ENCODE peak calls at places on chromosomes 5 and 9, in six cellular contexts. B is WERI-Rb-1; R is CD8-positive, alpha-beta T cell; Q is effector memory CD4-positive, alpha-beta T cell; S is astrocyte; W is cardiac muscle cell. G is an unnamed sample.

GRCh38 chr9:112601646-112602045 is 115.0 kb downstream of the KIAA1958 start:
- DNase-seq in R (no peak), Q (no peak), S (peak), W (peak), B (no peak), G (no peak)

GRCh38 chr5:113293613-113294340 is 141.0 kb downstream of the TSSK1B start:
- DNase-seq in B (no peak), S (no peak), Q (no peak), W (peak), R (no peak), G (peak)

GRCh38 chr5:151483176-151483575 is 35.8 kb downstream of the SLC36A1 start:
- DNase-seq in B (no peak), R (no peak), W (peak), Q (no peak), S (no peak), G (no peak)

GRCh38 chr5:32312194-32312681 is 501 bp downstream of the MTMR12 start:
- DNase-seq in W (peak), Q (peak), S (peak), R (peak), B (peak), G (peak)

GRCh38 chr5:95048633-95049032 is 236.3 kb downstream of the MCTP1 start:
- DNase-seq in B (no peak), S (no peak), R (no peak), W (no peak), Q (no peak), G (no peak)

GRCh38 chr5:83527191-83527590 is 55.6 kb downstream of the VCAN start:
- DNase-seq in Q (no peak), W (no peak), B (no peak), S (no peak), R (no peak), G (no peak)

GRCh38 chr5:180641566-180641900 is 7.9 kb downstream of the FLT4 start:
- DNase-seq in B (no peak), W (no peak), R (no peak), Q (no peak), S (no peak), G (no peak)

GRCh38 chr9:124665391-124666058 is 105.6 kb downstream of the NR6A1 start:
- DNase-seq in S (peak), B (no peak), W (no peak), R (no peak), Q (no peak), G (no peak)

GRCh38 chr5:66197764-66198405 is 53.8 kb downstream of the SREK1 start:
- DNase-seq in Q (no peak), S (peak), B (no peak), W (no peak), R (no peak), G (peak)

GRCh38 chr5:178319541-178320041 is 87.0 kb upstream of the PHYKPL start:
- DNase-seq in B (no peak), R (no peak), Q (no peak), S (no peak), W (no peak), G (no peak)

GRCh38 chr5:173035904-173036707 is 20.0 kb upstream of the CREBRF start:
- DNase-seq in B (no peak), Q (no peak), R (no peak), S (no peak), W (no peak), G (no peak)

GRCh38 chr5:138900281-138900965 is 25.3 kb upstream of the LRRTM2 start:
- DNase-seq in W (peak), R (no peak), Q (no peak), S (peak), B (no peak), G (peak)

GRCh38 chr5:33657181-33657580 is 216.4 kb downstream of the TARS1 start:
- DNase-seq in R (no peak), S (no peak), B (no peak), Q (no peak), W (no peak), G (no peak)

GRCh38 chr5:27818888-27819287 is 780.5 kb upstream of the CDH9 start:
- DNase-seq in S (no peak), B (no peak), Q (no peak), W (peak), R (no peak), G (no peak)

GRCh38 chr5:36125868-36126267 is 25.8 kb downstream of the LMBRD2 start:
- DNase-seq in W (no peak), B (no peak), Q (no peak), R (no peak), S (no peak), G (no peak)

GRCh38 chr5:174427304-174427703 is 297.1 kb upstream of the MSX2 start:
- DNase-seq in B (no peak), S (no peak), R (no peak), Q (no peak), W (no peak), G (no peak)

GRCh38 chr5:14445581-14446290 is 135.9 kb upstream of the OTULINL start:
- DNase-seq in S (peak), B (no peak), Q (no peak), W (peak), R (no peak), G (peak)

GRCh38 chr5:110884005-110884404 is 145.2 kb downstream of the SLC25A46 start:
- DNase-seq in S (peak), W (peak), B (no peak), Q (no peak), R (no peak), G (no peak)

GRCh38 chr5:151029179-151029855 is 8.9 kb downstream of the GPX3 start:
- DNase-seq in Q (no peak), S (no peak), B (no peak), W (no peak), R (no peak), G (no peak)

GRCh38 chr5:127313847-127314473 is 23.4 kb downstream of the MEGF10 start:
- DNase-seq in S (no peak), Q (peak), R (peak), B (peak), W (peak), G (peak)

GRCh38 chr9:136093995-136094881 is 851 bp downstream of the NACC2 start:
- DNase-seq in R (peak), W (peak), Q (peak), S (peak), B (peak), G (peak)

GRCh38 chr9:21110708-21111576 is 30.7 kb downstream of the IFNW1 start:
- DNase-seq in W (peak), R (no peak), B (peak), S (peak), Q (no peak), G (peak)

GRCh38 chr5:108728566-108729305 is 19.0 kb upstream of the FER start:
- DNase-seq in S (no peak), B (no peak), Q (peak), W (peak), R (peak), G (no peak)

GRCh38 chr9:32395483-32396216 is 11.2 kb downstream of the ACO1 start:
- DNase-seq in S (peak), R (no peak), Q (no peak), B (no peak), W (peak), G (peak)

GRCh38 chr5:130526708-130527107 is 622.4 kb downstream of the CHSY3 start:
- DNase-seq in S (peak), B (no peak), Q (no peak), W (no peak), R (no peak), G (peak)

GRCh38 chr5:173909205-173909604 is 21.1 kb downstream of the CPEB4 start:
- DNase-seq in W (no peak), R (no peak), Q (no peak), S (no peak), B (no peak), G (no peak)

GRCh38 chr5:135327429-135328127 is 71.5 kb downstream of the MACROH2A1 start:
- DNase-seq in B (no peak), S (no peak), W (no peak), Q (no peak), R (no peak), G (no peak)

GRCh38 chr9:125145425-125145824 is 2.1 kb upstream of the SCAI start:
- DNase-seq in W (no peak), R (no peak), S (no peak), B (no peak), Q (no peak), G (no peak)

GRCh38 chr5:6576861-6577501 is 55.9 kb downstream of the NSUN2 start:
- DNase-seq in B (peak), W (peak), Q (no peak), S (peak), R (no peak), G (peak)

GRCh38 chr9:120619751-120620655 is 40.0 kb upstream of the CDK5RAP2 start:
- DNase-seq in R (peak), S (peak), B (peak), Q (no peak), W (peak), G (peak)

GRCh38 chr5:55758714-55759113 is 20.9 kb downstream of the DDX4 start:
- DNase-seq in B (no peak), R (no peak), S (no peak), W (no peak), Q (no peak), G (no peak)

GRCh38 chr9:4743131-4743875 is 2.3 kb upstream of the AK3 start:
- DNase-seq in B (no peak), W (peak), R (no peak), S (no peak), Q (no peak), G (no peak)

GRCh38 chr5:120463991-120464626 is at the start of gene PRR16:
- DNase-seq in B (peak), R (no peak), W (peak), S (peak), Q (no peak), G (peak)

GRCh38 chr9:120583958-120584369 is 4.0 kb upstream of the CDK5RAP2 start:
- DNase-seq in S (peak), R (peak), B (peak), W (peak), Q (peak), G (peak)

GRCh38 chr9:111483862-111484563 is at the start of gene ECPAS:
- DNase-seq in W (peak), Q (peak), R (peak), S (peak), B (peak), G (peak)

GRCh38 chr5:180596668-180597231 is 5.5 kb upstream of the SCGB3A1 start:
- DNase-seq in S (no peak), Q (no peak), R (no peak), W (no peak), B (no peak), G (no peak)

GRCh38 chr9:21043841-21044240 is 12.4 kb upstream of the HACD4 start:
- DNase-seq in W (no peak), Q (no peak), B (no peak), S (no peak), R (no peak), G (no peak)

DNA sequence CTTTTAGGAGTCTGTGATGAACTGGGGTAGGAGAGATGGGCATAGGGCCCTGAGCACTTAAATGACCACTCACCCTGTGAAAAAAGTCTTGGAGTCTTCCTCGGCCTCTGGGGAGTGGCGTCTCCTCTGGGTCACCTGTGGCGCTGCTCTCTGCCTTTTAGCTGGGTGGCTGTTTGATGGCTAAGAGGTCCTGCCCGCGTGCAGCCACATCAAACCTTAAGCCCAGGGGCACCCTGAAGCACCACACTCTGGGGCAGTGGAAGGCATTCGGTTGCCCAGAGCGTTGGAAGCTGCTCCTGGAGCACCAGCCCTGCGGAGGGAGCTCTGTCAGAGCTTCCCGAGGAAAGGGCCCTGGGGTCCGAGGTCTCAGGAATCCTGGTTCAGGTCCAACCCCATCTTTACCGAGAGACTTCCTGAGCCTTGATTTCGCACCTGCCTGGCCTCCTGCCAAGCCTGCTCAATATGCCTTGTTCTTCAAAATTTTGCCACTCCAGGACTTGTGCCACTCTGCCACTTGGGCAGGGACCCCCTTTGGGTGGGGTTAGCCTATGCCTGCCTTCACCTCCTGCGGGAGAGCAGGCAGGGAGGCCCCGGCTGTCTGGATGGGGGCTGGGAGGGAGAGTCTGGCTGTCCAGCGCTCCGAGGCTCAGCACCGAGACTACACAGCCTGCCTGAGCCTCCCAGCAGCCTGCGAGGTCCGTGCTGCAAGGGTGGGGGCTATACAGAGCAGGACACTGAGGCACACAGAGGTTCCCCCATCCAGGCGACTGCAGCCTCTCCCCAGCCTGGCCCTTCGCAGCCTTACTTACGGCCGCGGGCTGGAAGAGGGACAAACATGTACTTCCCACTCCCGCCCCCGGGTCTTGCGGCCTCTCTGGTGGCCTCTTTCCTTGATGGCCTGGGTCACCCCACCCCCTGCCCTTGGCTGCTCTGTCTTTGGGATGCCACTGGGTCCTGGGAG is 63.4 kb upstream of the RNU6ATAC start:
- DNase-seq in Q (no peak), S (no peak), W (no peak), R (peak), B (no peak), G (no peak)
- H3K27ac ChIP-seq in Q (no peak), S (no peak), W (no peak), R (no peak), B (no peak), G (no peak)

GRCh38 chr5:38258037-38258318 is 381 bp upstream of the EGFLAM start:
- DNase-seq in S (no peak), B (no peak), R (no peak), Q (no peak), W (no peak), G (no peak)
- H3K4me3 ChIP-seq in S (peak), B (peak), R (no peak), Q (no peak), W (peak), G (peak)

DNA sequence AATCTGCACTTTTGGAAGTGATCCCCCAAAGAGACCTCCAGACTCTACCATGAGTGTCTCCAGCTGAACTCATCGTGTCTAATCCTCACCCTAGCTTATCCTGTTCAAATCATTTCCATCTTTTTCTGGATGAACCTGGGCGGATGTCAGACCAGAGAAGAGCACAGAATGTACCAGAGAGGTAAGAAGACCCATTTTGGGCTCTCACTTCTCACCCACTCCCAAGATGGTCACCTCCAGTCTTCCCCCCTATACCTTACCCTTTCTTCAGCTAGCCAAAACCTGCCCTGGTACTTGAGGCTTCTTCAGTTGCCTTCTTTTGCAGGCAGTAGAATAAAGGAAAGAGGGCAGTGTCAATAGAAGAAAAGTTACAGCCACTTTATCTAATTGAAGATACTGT is 27.9 kb upstream of the ANXA2R start:
- DNase-seq in Q (no peak), B (no peak), S (no peak), W (no peak), R (no peak), G (no peak)
- H3K27ac ChIP-seq in Q (peak), B (no peak), S (peak), W (no peak), R (peak), G (peak)

GRCh38 chr9:133535285-133535877 is 877 bp downstream of the ADAMTSL2 start:
- DNase-seq in Q (no peak), W (no peak), R (no peak), S (no peak), B (no peak), G (no peak)

GRCh38 chr9:133534346-133535284 is at the start of gene ADAMTSL2:
- DNase-seq in S (peak), B (no peak), Q (no peak), W (peak), R (peak), G (no peak)

GRCh38 chr9:133536080-133536479 is 1.6 kb downstream of the ADAMTSL2 start:
- DNase-seq in Q (no peak), B (no peak), R (no peak), W (no peak), S (no peak), G (no peak)

GRCh38 chr9:133532937-133533668 is 1.4 kb upstream of the ADAMTSL2 start:
- DNase-seq in W (peak), Q (peak), R (peak), B (peak), S (no peak), G (peak)

DNA sequence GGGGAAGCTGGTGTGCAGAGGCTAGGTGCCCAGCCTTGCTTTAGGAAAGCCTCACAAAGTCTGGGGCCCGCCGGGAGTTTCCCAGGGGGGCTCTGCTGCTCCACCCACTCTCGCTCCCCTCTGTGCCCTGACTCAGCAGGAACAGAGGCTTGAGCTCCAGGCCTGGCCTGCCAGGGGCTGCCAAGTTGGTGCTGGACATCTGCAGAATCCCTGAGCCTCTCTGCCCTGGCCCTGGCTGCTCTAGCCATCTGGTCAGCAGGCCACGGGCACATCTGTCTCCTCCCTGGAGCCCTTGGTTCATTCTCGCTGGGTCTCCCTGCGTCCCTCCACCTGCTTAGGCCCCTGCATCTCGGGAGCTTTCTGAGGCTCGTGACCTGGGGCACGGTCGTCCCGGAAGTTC is 626 bp upstream of the ADAMTSL2 start:
- DNase-seq in B (no peak), S (no peak), Q (no peak), R (no peak), W (peak), G (no peak)
- H3K4me3 ChIP-seq in B (no peak), S (no peak), Q (no peak), R (peak), W (no peak), G (no peak)

GRCh38 chr9:121888438-121888775 is 204.7 kb downstream of the TTLL11 start:
- DNase-seq in W (peak), B (no peak), S (peak), Q (no peak), R (no peak), G (peak)
- H3K27ac ChIP-seq in W (no peak), B (no peak), S (peak), Q (no peak), R (no peak), G (peak)